ENCODE peak calls at places on chromosomes 4 and X, in five cellular contexts. One of them, this sample, is unnamed.

GRCh38 chr4:83252782-83253405 is 31.7 kb downstream of the COQ2 start:
- DNase-seq in IMR-90: peak; percentile 54
- DNase-seq in H9: peak; percentile 78
- DNase-seq in trophoblast cell: peak; percentile 71
- DNase-seq in mesenchymal stem cell: peak; percentile 73
- DNase-seq in this sample: peak; percentile 38

GRCh38 chr4:137414802-137415201 is 117.5 kb downstream of the PCDH18 start:
- DNase-seq in IMR-90: no peak
- DNase-seq in H9: no peak
- DNase-seq in trophoblast cell: peak; percentile 28
- DNase-seq in mesenchymal stem cell: no peak
- DNase-seq in this sample: no peak

GRCh38 chr4:146637853-146638800 is 566 bp upstream of the POU4F2 start:
- DNase-seq in IMR-90: no peak
- DNase-seq in H9: peak; percentile 57
- DNase-seq in trophoblast cell: no peak
- DNase-seq in mesenchymal stem cell: no peak
- DNase-seq in this sample: no peak

GRCh38 chr4:1164040-1164439 is 8.3 kb downstream of the SPON2 start:
- DNase-seq in IMR-90: no peak
- DNase-seq in H9: no peak
- DNase-seq in trophoblast cell: no peak
- DNase-seq in mesenchymal stem cell: no peak
- DNase-seq in this sample: no peak

GRCh38 chr4:150593996-150594395 is 12.0 kb downstream of the MAB21L2 start:
- DNase-seq in IMR-90: peak; percentile 36
- DNase-seq in H9: no peak
- DNase-seq in trophoblast cell: no peak
- DNase-seq in mesenchymal stem cell: peak; percentile 33
- DNase-seq in this sample: no peak

GRCh38 chr4:48706741-48707140 is 73.3 kb downstream of the FRYL start:
- DNase-seq in IMR-90: no peak
- DNase-seq in H9: no peak
- DNase-seq in trophoblast cell: no peak
- DNase-seq in mesenchymal stem cell: no peak
- DNase-seq in this sample: no peak

GRCh38 chrX:123184858-123185251 is 777 bp downstream of the GRIA3 start:
- DNase-seq in IMR-90: no peak
- DNase-seq in H9: peak; percentile 38
- DNase-seq in trophoblast cell: no peak
- DNase-seq in mesenchymal stem cell: peak; percentile 5
- DNase-seq in this sample: peak; percentile 52

GRCh38 chrX:21698274-21698673 is 40.1 kb upstream of the KLHL34 start:
- DNase-seq in IMR-90: no peak
- DNase-seq in H9: no peak
- DNase-seq in trophoblast cell: no peak
- DNase-seq in mesenchymal stem cell: no peak
- DNase-seq in this sample: no peak

GRCh38 chr4:154998284-154998683 is 210.2 kb upstream of the NPY2R start:
- DNase-seq in IMR-90: peak; percentile 19
- DNase-seq in H9: no peak
- DNase-seq in trophoblast cell: no peak
- DNase-seq in mesenchymal stem cell: no peak
- DNase-seq in this sample: no peak

GRCh38 chrX:106177106-106177981 is 9.2 kb downstream of the PWWP3B start:
- DNase-seq in IMR-90: no peak
- DNase-seq in H9: peak; percentile 79
- DNase-seq in trophoblast cell: no peak
- DNase-seq in mesenchymal stem cell: peak; percentile 46
- DNase-seq in this sample: peak; percentile 33

GRCh38 chr4:13766722-13767495 is 139.4 kb upstream of the BOD1L1 start:
- DNase-seq in IMR-90: no peak
- DNase-seq in H9: no peak
- DNase-seq in trophoblast cell: no peak
- DNase-seq in mesenchymal stem cell: no peak
- DNase-seq in this sample: no peak

GRCh38 chr4:21447320-21448055 is 501.1 kb downstream of the KCNIP4 start:
- DNase-seq in IMR-90: no peak
- DNase-seq in H9: no peak
- DNase-seq in trophoblast cell: no peak
- DNase-seq in mesenchymal stem cell: no peak
- DNase-seq in this sample: no peak

GRCh38 chr4:158624889-158625478 is 46.7 kb downstream of the C4orf46 start:
- DNase-seq in IMR-90: peak; percentile 73
- DNase-seq in H9: peak; percentile 26
- DNase-seq in trophoblast cell: peak; percentile 25
- DNase-seq in mesenchymal stem cell: peak; percentile 57
- DNase-seq in this sample: no peak

GRCh38 chr4:139924782-139925181 is 229.2 kb downstream of the MAML3 start:
- DNase-seq in IMR-90: no peak
- DNase-seq in H9: no peak
- DNase-seq in trophoblast cell: no peak
- DNase-seq in mesenchymal stem cell: no peak
- DNase-seq in this sample: no peak

GRCh38 chrX:10360121-10360520 is 203.3 kb downstream of the CLCN4 start:
- DNase-seq in IMR-90: peak; percentile 6
- DNase-seq in H9: peak; percentile 26
- DNase-seq in trophoblast cell: no peak
- DNase-seq in mesenchymal stem cell: no peak
- DNase-seq in this sample: no peak

DNA sequence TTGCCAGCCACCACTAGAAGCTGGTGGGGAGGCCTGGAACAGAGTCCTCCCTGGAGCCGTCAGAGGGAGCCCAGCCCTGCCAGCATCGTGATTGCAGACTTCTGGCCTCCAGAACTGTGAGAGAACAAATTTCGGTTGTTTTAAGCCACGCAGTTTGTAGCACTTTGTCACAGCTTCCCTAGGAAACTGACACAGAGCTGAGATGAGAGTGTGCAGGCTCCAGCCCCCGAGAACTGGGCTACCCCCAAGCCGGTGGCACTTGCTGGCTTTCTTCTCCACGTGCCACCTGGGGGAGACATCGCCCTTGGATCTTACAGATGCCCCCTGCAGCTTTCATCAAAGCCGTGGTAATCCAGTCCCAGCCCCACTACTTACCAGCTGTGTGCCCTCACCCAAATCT is 83.7 kb downstream of the PPP2R2C start:
- DNase-seq in IMR-90: no peak
- DNase-seq in H9: no peak
- DNase-seq in trophoblast cell: no peak
- DNase-seq in mesenchymal stem cell: no peak
- DNase-seq in this sample: no peak
- H2AK5ac ChIP-seq in IMR-90: no peak overlapping the region
- H2AK5ac ChIP-seq in H9: no peak overlapping the region
- H2AK5ac ChIP-seq in trophoblast cell: no peak overlapping the region
- H2AK5ac ChIP-seq in mesenchymal stem cell: no peak overlapping the region
- H2AK5ac ChIP-seq in this sample: no peak overlapping the region

GRCh38 chr4:182245041-182245440 is 1.8 kb downstream of the TENM3 start:
- DNase-seq in IMR-90: no peak
- DNase-seq in H9: no peak
- DNase-seq in trophoblast cell: no peak
- DNase-seq in mesenchymal stem cell: no peak
- DNase-seq in this sample: no peak

GRCh38 chr4:182242793-182243192 is 409 bp upstream of the TENM3 start:
- DNase-seq in IMR-90: peak; percentile 74
- DNase-seq in H9: no peak
- DNase-seq in trophoblast cell: peak; percentile 88
- DNase-seq in mesenchymal stem cell: peak; percentile 11
- DNase-seq in this sample: no peak

GRCh38 chr4:182238355-182238931 is 4.8 kb upstream of the TENM3 start:
- DNase-seq in IMR-90: peak; percentile 48
- DNase-seq in H9: no peak
- DNase-seq in trophoblast cell: peak; percentile 91
- DNase-seq in mesenchymal stem cell: no peak
- DNase-seq in this sample: no peak

GRCh38 chr4:182236186-182236585 is 7.0 kb upstream of the TENM3 start:
- DNase-seq in IMR-90: peak; percentile 39
- DNase-seq in H9: no peak
- DNase-seq in trophoblast cell: no peak
- DNase-seq in mesenchymal stem cell: no peak
- DNase-seq in this sample: no peak

DNA sequence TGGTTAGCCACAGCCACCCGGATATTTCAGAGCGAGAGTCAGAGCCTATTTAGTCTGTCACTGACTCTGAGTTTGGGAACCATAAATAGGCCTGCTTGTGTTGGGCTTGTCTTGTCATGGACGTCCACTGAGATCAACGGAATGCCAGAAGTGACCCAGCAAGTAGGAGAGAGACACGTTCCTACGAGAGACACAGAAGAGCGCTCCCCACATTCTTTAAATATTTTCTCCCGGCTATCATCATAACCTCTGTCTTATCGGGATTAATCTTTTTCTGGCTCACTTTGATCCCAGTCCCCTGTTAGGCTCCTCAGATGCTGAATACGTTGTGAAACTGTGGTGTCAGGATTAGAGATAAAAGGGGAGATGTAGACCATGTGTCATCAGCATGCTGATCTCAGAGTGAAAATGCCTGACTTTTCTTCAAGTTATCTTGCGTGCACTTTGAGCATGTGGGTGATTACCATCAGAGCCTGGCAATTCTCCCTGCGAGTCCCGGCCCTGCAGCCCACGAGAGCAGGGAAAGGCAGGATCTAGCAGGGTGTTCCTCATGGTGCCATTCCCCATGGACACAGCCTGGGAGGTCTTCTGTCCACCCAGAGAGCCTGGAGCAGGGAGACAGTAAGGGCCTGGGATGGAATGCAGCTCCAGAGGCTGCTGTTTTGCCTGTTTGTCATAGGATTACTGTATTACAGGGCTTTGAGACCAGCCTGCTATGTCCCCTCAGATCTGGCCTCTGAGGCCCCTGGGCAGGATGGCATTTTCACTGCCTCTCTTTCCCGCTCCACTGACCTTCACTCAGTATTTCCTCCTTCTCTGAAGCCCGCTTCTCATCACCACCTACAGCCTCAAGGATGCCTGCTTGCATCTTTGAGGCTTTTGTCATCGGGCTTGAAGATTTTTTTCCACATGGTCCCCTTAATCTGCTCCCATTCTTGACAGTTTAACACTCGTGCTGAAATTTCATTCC is 2.8 kb upstream of the TENM3 start:
- DNase-seq in IMR-90: peak; percentile 89
- DNase-seq in H9: no peak
- DNase-seq in trophoblast cell: peak; percentile 85
- DNase-seq in mesenchymal stem cell: peak; percentile 70
- DNase-seq in this sample: no peak
- H2AK5ac ChIP-seq in IMR-90: peak overlapping the region; percentile 61
- H2AK5ac ChIP-seq in H9: peak overlapping the region; percentile 21
- H2AK5ac ChIP-seq in trophoblast cell: peak overlapping the region; percentile 71
- H2AK5ac ChIP-seq in mesenchymal stem cell: peak overlapping the region; percentile 76
- H2AK5ac ChIP-seq in this sample: peak overlapping the region; percentile 19

GRCh38 chr4:11702886-11703555 is 274.3 kb upstream of the HS3ST1 start:
- DNase-seq in IMR-90: no peak
- DNase-seq in H9: no peak
- DNase-seq in trophoblast cell: peak; percentile 72
- DNase-seq in mesenchymal stem cell: no peak
- DNase-seq in this sample: no peak
- H2AK5ac ChIP-seq in IMR-90: no peak overlapping the region
- H2AK5ac ChIP-seq in H9: no peak overlapping the region
- H2AK5ac ChIP-seq in trophoblast cell: no peak overlapping the region
- H2AK5ac ChIP-seq in mesenchymal stem cell: no peak overlapping the region
- H2AK5ac ChIP-seq in this sample: no peak overlapping the region

GRCh38 chr4:25723409-25723808 is 67.8 kb downstream of the SLC34A2 start:
- DNase-seq in IMR-90: peak; percentile 32
- DNase-seq in H9: no peak
- DNase-seq in trophoblast cell: no peak
- DNase-seq in mesenchymal stem cell: no peak
- DNase-seq in this sample: no peak

GRCh38 chr4:25725870-25726269 is 70.2 kb downstream of the SLC34A2 start:
- DNase-seq in IMR-90: no peak
- DNase-seq in H9: no peak
- DNase-seq in trophoblast cell: peak; percentile 43
- DNase-seq in mesenchymal stem cell: no peak
- DNase-seq in this sample: no peak

GRCh38 chr4:25727711-25728493 is 72.3 kb downstream of the SLC34A2 start:
- DNase-seq in IMR-90: no peak
- DNase-seq in H9: no peak
- DNase-seq in trophoblast cell: no peak
- DNase-seq in mesenchymal stem cell: no peak
- DNase-seq in this sample: no peak

DNA sequence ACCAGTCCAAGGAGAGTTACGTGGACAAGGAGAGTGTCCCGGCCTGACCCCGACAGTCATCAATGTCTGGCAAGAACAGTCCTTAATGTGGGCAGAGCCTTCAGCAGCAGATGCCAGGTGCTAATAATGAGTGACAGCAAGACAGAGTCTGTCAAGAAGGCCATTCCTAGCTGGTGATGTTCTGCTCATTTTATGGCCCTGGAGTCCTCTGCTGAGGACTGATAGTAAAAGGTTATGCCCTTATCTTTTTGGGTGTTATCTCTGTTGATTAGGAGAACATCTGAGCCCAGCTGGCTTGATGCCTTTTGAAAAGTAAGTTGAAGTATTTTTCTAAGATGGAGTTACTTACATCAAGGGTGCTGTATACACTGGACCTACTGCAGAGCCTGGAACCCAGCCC is 67.3 kb downstream of the SLC34A2 start:
- DNase-seq in IMR-90: no peak
- DNase-seq in H9: no peak
- DNase-seq in trophoblast cell: peak; percentile 5
- DNase-seq in mesenchymal stem cell: no peak
- DNase-seq in this sample: no peak
- H2AK5ac ChIP-seq in IMR-90: no peak overlapping the region
- H2AK5ac ChIP-seq in H9: no peak overlapping the region
- H2AK5ac ChIP-seq in trophoblast cell: no peak overlapping the region
- H2AK5ac ChIP-seq in mesenchymal stem cell: no peak overlapping the region
- H2AK5ac ChIP-seq in this sample: no peak overlapping the region

This sample was measured in H1.